ENCODE peak calls at places on chromosomes 6 and 20, in four cellular contexts. B is neuronal stem cell; L is naive thymus-derived CD4-positive, alpha-beta T cell; T is psoas muscle. G is an unnamed sample.

GRCh38 chr20:11582073-11582472 is 335.6 kb upstream of the BTBD3 start:
- DNase-seq in L (no peak), T (no peak), B (no peak), G (no peak)

GRCh38 chr20:9617940-9618339 is 103.5 kb downstream of the LAMP5 start:
- DNase-seq in B (no peak), T (no peak), L (no peak), G (no peak)

GRCh38 chr6:158409451-158409850 is 97.2 kb downstream of the TULP4 start:
- DNase-seq in B (no peak), T (no peak), L (no peak), G (peak; percentile 41)

GRCh38 chr6:155077331-155077730 is 82.2 kb downstream of the TIAM2 start:
- DNase-seq in L (no peak), T (no peak), B (no peak), G (no peak)

GRCh38 chr20:37544386-37544785 is 16.7 kb upstream of the BLCAP start:
- DNase-seq in L (no peak), B (no peak), T (no peak), G (no peak)

GRCh38 chr6:72390548-72390947 is 231.3 kb upstream of the KCNQ5 start:
- DNase-seq in L (no peak), B (no peak), T (no peak), G (no peak)

GRCh38 chr6:71238351-71238750 is 50.3 kb upstream of the OGFRL1 start:
- DNase-seq in T (no peak), B (no peak), L (no peak), G (no peak)

GRCh38 chr20:43170771-43171170 is 18.9 kb downstream of the PTPRT start:
- DNase-seq in L (no peak), B (no peak), T (no peak), G (no peak)

GRCh38 chr6:73519943-73520687 is 717 bp downstream of the EEF1A1 start:
- DNase-seq in T (peak; percentile 77), L (peak; percentile 70), B (no peak), G (peak; percentile 83)

GRCh38 chr6:16821834-16822264 is 60.6 kb upstream of the ATXN1 start:
- DNase-seq in T (no peak), B (no peak), L (no peak), G (no peak)

GRCh38 chr6:133641111-133641510 is 247.8 kb upstream of the TCF21 start:
- DNase-seq in B (no peak), L (no peak), T (no peak), G (no peak)

GRCh38 chr6:12350644-12351173 is 60.5 kb downstream of the EDN1 start:
- DNase-seq in L (no peak), T (no peak), B (no peak), G (no peak)

GRCh38 chr20:17557675-17558006 is 12.2 kb upstream of the DSTN start:
- DNase-seq in B (no peak), T (no peak), L (no peak), G (no peak)

GRCh38 chr20:17558941-17559304 is 11.0 kb upstream of the DSTN start:
- DNase-seq in L (no peak), T (no peak), B (no peak), G (no peak)

GRCh38 chr20:17556842-17557674 is 12.8 kb upstream of the DSTN start:
- DNase-seq in T (peak; percentile 63), B (no peak), L (no peak), G (peak; percentile 72)

GRCh38 chr20:17559338-17559737 is 10.5 kb upstream of the DSTN start:
- DNase-seq in L (no peak), T (no peak), B (no peak), G (no peak)

DNA sequence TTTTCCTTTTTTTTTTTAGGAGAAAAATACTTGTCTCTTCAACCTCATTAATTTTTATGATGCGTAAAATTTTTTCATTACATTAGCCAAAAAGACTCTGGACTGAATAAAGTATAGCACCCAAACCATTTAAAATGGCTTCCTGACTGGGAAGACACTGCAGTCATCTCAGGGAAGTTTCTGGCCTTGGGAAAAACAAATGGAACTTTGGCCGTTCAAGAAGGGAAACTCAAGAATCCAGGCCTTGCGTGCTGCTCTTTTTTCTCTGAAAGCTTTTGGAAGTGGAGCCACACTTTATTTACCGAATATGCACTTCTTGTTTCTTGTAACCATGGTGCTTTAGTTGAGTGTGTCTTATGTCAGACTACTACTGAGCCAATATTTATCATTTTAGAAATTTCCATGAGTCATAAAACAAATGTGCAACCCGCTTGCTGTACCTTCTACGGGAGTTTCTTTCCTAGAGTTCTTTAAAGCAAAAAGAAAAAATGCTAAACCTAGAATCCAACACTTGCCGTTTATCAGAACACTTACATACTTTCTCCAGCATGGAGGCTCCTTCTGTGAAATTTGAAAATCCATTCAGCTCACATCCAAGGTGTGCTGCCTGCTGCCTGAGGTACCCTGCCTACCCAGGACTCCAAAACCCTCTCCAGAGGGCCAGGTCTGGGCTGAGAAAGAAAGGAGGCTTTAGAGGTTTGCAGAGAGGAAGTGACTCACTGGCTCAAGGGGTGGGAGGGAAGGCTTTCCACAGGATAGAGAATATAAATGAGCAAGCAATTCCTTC is 11.5 kb upstream of the DSTN start:
- DNase-seq in L (no peak), T (peak; percentile 27), B (no peak), G (no peak)
- H3K4me3 ChIP-seq in L (no peak overlapping the region), T (no peak overlapping the region), B (no peak overlapping the region), G (peak overlapping the region; percentile 8)

GRCh38 chr6:108582618-108583017 is 21.9 kb downstream of the FOXO3 start:
- DNase-seq in L (no peak), T (no peak), B (no peak), G (no peak)
- H3K4me1 ChIP-seq in L (peaks cover 12% of the 10 kb centered on the region), T (peaks cover 96% of the 10 kb centered on the region), B (peaks cover 17% of the 10 kb centered on the region), G (peaks cover 58% of the 10 kb centered on the region)

GRCh38 chr20:56393653-56394052 is 1.2 kb downstream of the CSTF1 start:
- DNase-seq in L (no peak), B (no peak), T (no peak), G (no peak)
- H3K4me3 ChIP-seq in L (peak overlapping the region; percentile 92), B (peak overlapping the region; percentile 99), T (peak overlapping the region; percentile 90), G (peak overlapping the region; percentile 90)

DNA sequence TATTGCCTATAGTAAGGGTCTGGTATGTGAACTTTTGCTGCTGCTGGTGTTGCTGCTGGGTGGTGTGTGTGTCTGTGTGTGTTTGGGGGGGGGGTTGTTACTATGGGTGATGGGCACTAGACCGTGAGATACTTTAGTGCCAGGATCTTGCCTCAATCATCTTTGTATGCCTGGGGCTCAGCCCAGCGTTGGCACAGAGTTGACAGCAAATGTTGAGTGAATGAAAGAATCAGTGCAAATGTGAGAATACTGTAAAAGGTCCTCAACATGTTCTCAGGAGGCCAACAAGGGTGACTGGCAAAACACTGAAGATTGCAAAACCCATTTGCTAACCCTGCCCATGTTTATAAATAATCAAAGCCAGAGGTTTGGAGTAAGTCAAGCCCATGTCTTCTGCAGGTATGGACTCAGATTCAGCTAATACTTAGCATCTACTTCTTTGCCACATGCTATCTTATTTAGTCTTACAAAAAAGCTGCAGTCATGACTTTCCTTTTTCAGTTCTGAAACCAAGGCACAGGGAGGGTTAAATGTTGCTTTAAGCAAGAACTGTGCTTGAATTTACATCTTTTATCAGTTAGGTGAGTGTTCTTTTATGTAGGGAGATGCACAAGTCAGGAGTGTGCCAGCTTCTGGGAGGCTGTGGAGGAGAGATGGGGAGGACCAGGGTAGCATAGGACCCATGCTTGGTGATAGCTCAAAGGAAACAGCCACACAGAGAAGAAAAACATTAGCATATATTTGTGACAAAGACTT is 125.3 kb upstream of the SPACA1 start:
- DNase-seq in T (no peak), B (no peak), L (no peak), G (no peak)
- H3K4me1 ChIP-seq in T (peaks cover 10% of the 10 kb centered on the region), B (peaks cover 2% of the 10 kb centered on the region), L (peaks cover 5% of the 10 kb centered on the region), G (no peaks in the 10 kb centered on the region)

G was measured in ovary.